ENCODE peak calls at places on chromosome 19, in seven cellular contexts. X is HCT116, W is H1, K is K562, M is SK-N-SH, H is HepG2, B is GM12878. Q is an unnamed sample.

GRCh38 chr19:19418548-19419260 is 13.2 kb downstream of the GATAD2A start:
- DNase-seq in X (no peak), M (no peak), H (no peak), K (no peak), B (no peak), W (no peak), Q (no peak)

GRCh38 chr19:6663236-6664187 is 6.4 kb downstream of the TNFSF14 start:
- DNase-seq in K (no peak), W (no peak), X (no peak), H (no peak), B (no peak), M (no peak), Q (no peak)

GRCh38 chr19:46785980-46786235 is 2.5 kb downstream of the SLC1A5 start:
- DNase-seq in K (no peak), B (no peak), M (no peak), W (no peak), X (no peak), H (no peak), Q (no peak)

GRCh38 chr19:13195678-13196077 is 45.5 kb downstream of the IER2 start:
- DNase-seq in W (peak), K (peak), X (no peak), B (no peak), H (peak), M (no peak), Q (no peak)

GRCh38 chr19:41456342-41456918 is 13.5 kb downstream of the ERICH4 start:
- DNase-seq in H (no peak), W (no peak), K (no peak), X (no peak), B (no peak), M (no peak), Q (peak)

GRCh38 chr19:42199440-42200115 is 17.9 kb downstream of the DEDD2 start:
- DNase-seq in X (no peak), W (no peak), B (peak), K (peak), H (no peak), M (no peak), Q (no peak)

GRCh38 chr19:58054792-58055482 is 4.1 kb upstream of the ZNF135 start:
- DNase-seq in B (no peak), X (no peak), K (no peak), W (peak), H (no peak), M (no peak), Q (no peak)

GRCh38 chr19:41189425-41190065 is 3.5 kb upstream of the CYP2S1 start:
- DNase-seq in K (no peak), M (no peak), W (no peak), H (no peak), B (no peak), X (no peak), Q (no peak)

GRCh38 chr19:29704562-29705558 is 10.2 kb downstream of the C19orf12 start:
- DNase-seq in K (no peak), W (no peak), H (no peak), X (no peak), B (peak), M (no peak), Q (no peak)

GRCh38 chr19:33628921-33629825 is 7.4 kb downstream of the CHST8 start:
- DNase-seq in M (no peak), H (no peak), W (no peak), B (no peak), K (no peak), X (no peak), Q (peak)

GRCh38 chr19:16946951-16947940 is 58.4 kb downstream of the F2RL3 start:
- DNase-seq in B (no peak), W (no peak), H (no peak), K (no peak), M (no peak), X (no peak), Q (no peak)

GRCh38 chr19:16945762-16946465 is 57.1 kb downstream of the F2RL3 start:
- DNase-seq in K (no peak), H (no peak), W (no peak), M (no peak), X (no peak), B (no peak), Q (no peak)

GRCh38 chr19:16952046-16952445 is 63.2 kb downstream of the F2RL3 start:
- DNase-seq in H (no peak), M (no peak), W (peak), B (no peak), X (no peak), K (no peak), Q (no peak)

GRCh38 chr19:16949496-16950023 is 60.8 kb downstream of the F2RL3 start:
- DNase-seq in X (no peak), M (no peak), B (no peak), W (no peak), K (no peak), H (no peak), Q (no peak)

GRCh38 chr19:16951529-16951928 is 62.7 kb downstream of the F2RL3 start:
- DNase-seq in H (no peak), B (no peak), X (no peak), M (no peak), K (no peak), W (peak), Q (no peak)
- TF ChIP-seq JUND in H (no peak), B (no peak), X (no peak), M (no peak), K (no peak), W (no peak), Q (no peak)

GRCh38 chr19:52142001-52142595 is 2.4 kb upstream of the ZNF616 start:
- DNase-seq in K (no peak), X (no peak), W (no peak), M (no peak), B (no peak), H (no peak), Q (no peak)

GRCh38 chr19:52139291-52140076 is at the start of gene ZNF616:
- DNase-seq in H (peak), W (peak), M (peak), K (peak), B (peak), X (peak), Q (peak)

GRCh38 chr19:52140077-52140710 is 456 bp upstream of the ZNF616 start:
- DNase-seq in M (no peak), W (no peak), H (peak), B (no peak), K (no peak), X (no peak), Q (no peak)

DNA sequence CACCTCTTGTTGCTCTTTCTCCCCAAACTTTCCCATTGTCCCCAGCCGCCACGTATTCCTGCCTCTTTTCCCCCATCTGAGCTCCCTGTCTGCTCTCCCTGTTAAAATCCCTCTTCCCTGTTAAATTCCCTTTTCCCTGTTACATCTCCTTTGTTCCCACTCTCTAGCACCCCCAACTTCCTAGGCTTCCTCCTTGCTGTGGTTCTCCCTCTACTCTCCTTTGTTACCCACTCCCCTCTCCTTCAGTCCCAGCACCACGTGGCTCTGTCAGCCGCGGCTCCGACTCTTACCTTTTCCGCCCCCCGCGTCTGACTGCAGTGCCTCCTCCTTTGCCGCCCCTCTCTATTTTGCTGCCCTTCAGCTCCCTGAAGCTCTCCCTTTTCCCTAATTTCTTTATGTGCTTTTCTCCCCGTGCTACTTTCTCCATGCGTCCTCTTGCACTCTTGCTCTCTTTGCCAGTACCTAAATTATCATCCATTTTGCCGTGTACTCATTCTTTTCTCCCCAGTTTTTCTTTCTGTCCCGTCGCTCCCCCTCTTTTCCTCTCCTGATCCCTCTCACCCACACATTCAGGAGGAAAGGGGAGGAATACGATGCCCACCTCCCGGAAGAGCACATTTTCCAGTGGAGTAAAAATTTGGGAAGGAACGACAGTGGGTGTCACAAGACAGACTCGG is 986 bp downstream of the ZNF616 start:
- DNase-seq in B (no peak), H (peak), M (peak), K (peak), X (no peak), W (peak), Q (peak)
- TF ChIP-seq JUND in B (no peak), H (no peak), M (no peak), K (no peak), X (no peak), W (no peak), Q (no peak)

DNA sequence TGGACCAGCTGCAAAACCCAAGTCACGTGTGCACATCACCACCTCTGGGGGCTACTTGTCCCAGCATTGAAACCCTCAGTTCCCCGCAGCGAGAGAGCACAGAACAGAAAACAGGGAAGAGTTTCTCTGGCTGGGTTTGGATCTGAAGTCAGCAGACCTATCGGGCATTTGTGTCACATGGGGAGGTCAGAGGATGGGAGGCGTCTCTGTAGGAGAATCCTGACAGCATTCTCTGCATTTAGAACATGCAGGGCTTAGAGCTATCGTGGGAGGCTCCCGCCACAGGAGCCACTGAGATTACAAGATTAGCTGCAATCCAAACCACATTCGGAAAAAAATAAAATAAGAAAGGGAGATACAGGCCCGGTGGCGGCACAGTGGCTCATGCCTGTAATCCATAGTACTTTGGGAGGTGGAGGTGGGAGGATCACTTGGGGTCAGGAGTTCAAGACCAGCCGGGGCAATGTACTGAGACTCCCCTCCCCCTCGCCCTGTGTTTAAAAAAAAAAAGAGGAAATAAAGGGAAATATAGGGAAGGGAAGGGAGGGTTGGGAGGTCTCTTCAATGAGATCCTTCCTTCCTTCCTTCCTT is 2.9 kb upstream of the TLE6 start:
- DNase-seq in B (no peak), K (peak), X (no peak), M (no peak), H (no peak), W (no peak), Q (no peak)
- TF ChIP-seq JUND in B (no peak), K (peak), X (no peak), M (no peak), H (no peak), W (no peak), Q (no peak)

DNA sequence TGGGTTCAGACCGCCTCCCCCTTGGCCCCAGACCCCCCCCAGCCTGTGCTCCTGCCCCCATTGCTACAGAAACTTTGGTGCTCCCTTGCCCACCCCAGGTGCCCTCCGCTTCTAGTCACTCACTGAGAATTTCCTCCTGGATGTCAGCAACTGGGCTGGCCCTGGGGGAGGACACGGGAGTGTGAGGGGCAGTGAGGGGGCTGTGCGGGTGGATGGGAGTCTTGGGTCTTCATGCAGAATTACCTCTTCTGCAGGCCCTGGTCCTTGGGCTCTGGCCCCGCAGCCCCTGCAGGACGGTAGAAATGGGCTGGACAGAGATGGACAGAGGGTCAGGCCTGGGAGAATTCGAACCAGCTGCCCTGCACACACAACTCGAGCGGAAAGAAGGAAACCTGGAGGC is 4.8 kb downstream of the LILRB5 start:
- DNase-seq in X (no peak), K (no peak), W (no peak), H (no peak), M (no peak), B (no peak), Q (no peak)
- TF ChIP-seq JUND in X (no peak), K (no peak), W (no peak), H (no peak), M (no peak), B (no peak), Q (no peak)

DNA sequence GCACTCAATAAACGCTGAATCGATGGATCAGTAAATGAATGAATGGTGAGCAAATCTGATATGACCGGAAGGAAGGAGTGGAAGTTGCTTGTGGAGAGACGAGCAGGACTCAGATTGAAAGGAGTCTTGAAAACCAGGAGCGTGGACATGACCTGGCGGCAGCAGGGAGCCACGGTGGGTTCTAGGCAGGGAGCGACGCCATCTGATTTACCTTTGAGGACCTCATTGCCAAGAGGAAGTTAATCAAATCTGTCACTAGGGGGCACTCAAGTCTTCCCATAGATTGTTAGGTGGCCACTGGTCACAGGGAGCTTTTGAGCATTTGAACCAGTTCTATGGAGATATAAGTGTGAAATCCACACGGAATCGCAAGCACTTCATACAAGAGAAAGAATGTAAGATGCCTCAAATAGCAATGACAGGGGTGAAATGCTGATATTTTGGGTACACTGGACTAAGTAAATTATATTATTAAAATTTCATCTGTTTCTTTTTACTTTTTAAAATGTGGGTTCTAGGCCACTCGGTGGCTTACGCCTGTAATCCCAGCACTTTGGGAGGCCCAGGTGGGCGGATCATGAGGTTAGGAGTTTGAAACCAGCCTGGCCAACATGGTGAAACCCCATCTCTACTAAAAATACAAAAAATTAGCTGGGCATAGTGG is 9.2 kb upstream of the FBN3 start:
- DNase-seq in H (peak), X (peak), W (no peak), B (peak), K (peak), M (peak), Q (peak)
- TF ChIP-seq JUND in H (no peak), X (no peak), W (peak), B (no peak), K (no peak), M (no peak), Q (no peak)

GRCh38 chr19:1495051-1495798 is 4.2 kb downstream of the REEP6 start:
- DNase-seq in H (no peak), X (no peak), W (no peak), K (no peak), M (no peak), B (no peak), Q (no peak)

GRCh38 chr19:1491849-1492170 is 829 bp downstream of the REEP6 start:
- DNase-seq in W (no peak), X (no peak), K (no peak), M (no peak), H (no peak), B (no peak), Q (peak)

GRCh38 chr19:1492474-1493006 is 1.6 kb downstream of the REEP6 start:
- DNase-seq in X (no peak), K (peak), M (no peak), W (no peak), B (no peak), H (no peak), Q (no peak)

GRCh38 chr19:1495799-1496713 is 5.1 kb downstream of the REEP6 start:
- DNase-seq in W (no peak), B (no peak), K (no peak), M (no peak), H (no peak), X (no peak), Q (no peak)

DNA sequence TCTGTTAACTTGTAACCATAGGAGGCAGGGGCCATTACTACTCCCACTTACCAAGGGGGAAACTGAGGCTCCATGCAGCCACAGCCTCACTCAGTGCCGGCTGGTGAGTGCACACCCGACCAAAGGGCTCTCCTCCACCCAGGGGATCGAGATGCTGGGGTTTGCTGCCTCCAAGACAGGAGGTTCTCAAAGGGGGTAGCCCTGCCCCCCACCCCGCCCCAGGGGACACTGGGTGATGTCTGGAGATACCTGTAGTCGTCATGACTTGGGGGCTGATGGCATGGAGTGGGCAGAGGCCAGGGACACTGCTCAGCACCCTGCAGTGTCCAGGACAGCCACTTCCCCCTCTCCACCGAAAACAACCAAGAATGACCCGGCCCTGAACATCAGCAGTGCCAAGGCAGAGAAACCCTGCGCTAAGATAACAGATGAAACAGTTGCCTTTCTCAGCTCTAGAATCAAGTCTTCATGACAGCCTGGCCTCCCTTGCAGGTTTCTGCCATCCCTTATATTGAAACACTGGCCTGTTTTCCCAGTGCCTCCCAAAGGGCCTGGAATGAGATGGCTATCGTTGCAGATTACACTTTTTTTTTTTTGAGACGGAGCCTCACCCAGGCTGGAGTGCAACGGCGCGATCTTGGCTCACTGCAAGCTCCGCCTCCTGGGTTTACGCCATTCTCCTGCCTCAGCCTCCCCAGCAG is 3.3 kb downstream of the REEP6 start:
- DNase-seq in X (no peak), M (no peak), B (no peak), K (no peak), W (no peak), H (no peak), Q (no peak)
- TF ChIP-seq JUND in X (no peak), M (no peak), B (no peak), K (no peak), W (no peak), H (no peak), Q (no peak)

DNA sequence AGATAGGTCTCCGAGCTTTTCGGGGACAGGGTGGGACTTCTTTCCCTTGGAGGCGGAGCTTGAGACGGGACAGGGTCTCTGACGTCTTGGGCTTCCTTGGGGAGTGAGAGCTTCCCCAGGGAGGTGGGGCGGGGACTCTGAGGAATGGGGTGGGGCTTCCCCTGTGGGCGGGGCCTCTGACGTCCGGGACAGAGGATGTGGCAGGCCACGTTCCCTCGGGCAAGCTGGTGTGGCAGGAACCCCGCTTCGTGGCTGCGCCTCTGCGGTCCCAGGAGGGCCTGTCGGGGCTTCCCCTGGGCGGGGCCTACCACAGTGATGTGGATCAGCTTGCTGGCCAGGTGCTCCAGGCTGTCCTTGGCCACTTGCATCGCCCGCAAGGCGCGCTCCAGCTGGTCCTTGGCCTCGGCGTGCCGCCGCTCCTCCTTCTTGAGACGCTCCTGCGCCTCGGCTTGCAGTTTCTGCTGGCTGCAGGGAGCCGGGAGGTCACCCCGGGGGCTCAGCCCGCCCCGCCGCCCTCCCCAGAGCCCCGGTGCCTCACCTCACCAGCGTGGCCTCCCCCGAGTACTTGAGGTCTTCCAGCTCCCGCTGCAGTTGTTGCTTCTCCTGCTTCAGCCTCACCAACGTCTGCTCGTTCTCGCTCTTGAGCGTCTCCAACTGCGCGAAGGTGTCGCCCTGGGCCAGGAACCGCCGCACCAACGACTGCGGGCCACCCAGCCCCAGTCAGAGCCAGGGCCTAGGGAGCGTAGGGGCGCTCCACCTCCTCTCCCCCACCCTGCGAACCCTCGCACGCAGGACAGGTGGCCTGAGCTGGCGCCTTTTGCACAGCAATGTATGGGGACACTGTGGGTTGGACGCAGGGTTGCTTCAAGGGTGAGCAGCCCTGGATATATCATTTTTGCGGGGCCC is 3.3 kb upstream of the RGL3 start:
- DNase-seq in M (peak), X (no peak), B (peak), W (peak), H (no peak), K (peak), Q (peak)
- TF ChIP-seq JUND in M (no peak), X (no peak), B (no peak), W (no peak), H (no peak), K (no peak), Q (no peak)

GRCh38 chr19:56746367-56746766 is 74.8 kb upstream of the ZNF835 start:
- DNase-seq in W (no peak), X (no peak), M (no peak), K (no peak), H (no peak), B (no peak), Q (no peak)
- TF ChIP-seq JUND in W (no peak), X (no peak), M (no peak), K (no peak), H (no peak), B (no peak), Q (no peak)

Q was measured in T47D.